ENCODE peak calls at places on chromosomes 1 and 21, in ten cellular contexts. J, L, C, O, K, R, X, A, B and S are unnamed samples.

GRCh38 chr1:182430263-182431068 is 19.5 kb upstream of the RGSL1 start:
- DNase-seq in J (no peak), L (no peak), C (peak; percentile 50), O (peak; percentile 11), K (peak; percentile 23), R (no peak), X (peak; percentile 85), A (no peak), B (no peak), S (no peak)

GRCh38 chr1:219555802-219556201 is 57.1 kb downstream of the ZC3H11B start:
- DNase-seq in J (peak; percentile 92), L (no peak), C (no peak), O (no peak), K (no peak), R (no peak), X (no peak), A (peak; percentile 59), B (no peak), S (peak; percentile 17)

GRCh38 chr1:106924360-106924759 is 132.1 kb upstream of the PRMT6 start:
- DNase-seq in J (no peak), L (no peak), C (no peak), O (no peak), K (no peak), R (no peak), X (no peak), A (no peak), B (no peak), S (no peak)

GRCh38 chr1:165842363-165843129 is 15.1 kb downstream of the UCK2 start:
- DNase-seq in J (no peak), L (no peak), C (no peak), O (no peak), K (no peak), R (no peak), X (peak; percentile 77), A (no peak), B (no peak), S (no peak)

GRCh38 chr1:238060046-238060445 is 169.3 kb upstream of the ZP4 start:
- DNase-seq in J (no peak), L (no peak), C (peak; percentile 46), O (no peak), K (no peak), R (no peak), X (no peak), A (no peak), B (no peak), S (no peak)

GRCh38 chr1:78765489-78765888 is 115.9 kb downstream of the IFI44 start:
- DNase-seq in J (no peak), L (no peak), C (no peak), O (no peak), K (no peak), R (no peak), X (no peak), A (no peak), B (no peak), S (no peak)

GRCh38 chr1:220271706-220272046 is 577 bp downstream of the RAB3GAP2 start:
- DNase-seq in J (no peak), L (no peak), C (no peak), O (no peak), K (no peak), R (no peak), X (peak; percentile 31), A (no peak), B (no peak), S (peak; percentile 49)

GRCh38 chr1:184298321-184299052 is 88.3 kb upstream of the C1orf21 start:
- DNase-seq in J (peak; percentile 38), L (no peak), C (no peak), O (no peak), K (no peak), R (no peak), X (no peak), A (no peak), B (no peak), S (no peak)

GRCh38 chr1:203420220-203420705 is 55.3 kb upstream of the PRELP start:
- DNase-seq in J (no peak), L (no peak), C (no peak), O (no peak), K (no peak), R (no peak), X (no peak), A (no peak), B (no peak), S (no peak)

GRCh38 chr1:4730078-4730477 is 75.7 kb downstream of the AJAP1 start:
- DNase-seq in J (no peak), L (no peak), C (no peak), O (no peak), K (no peak), R (no peak), X (no peak), A (no peak), B (no peak), S (no peak)

GRCh38 chr1:18644013-18644399 is 13.4 kb downstream of the PAX7 start:
- DNase-seq in J (no peak), L (no peak), C (no peak), O (no peak), K (no peak), R (no peak), X (no peak), A (no peak), B (no peak), S (no peak)

GRCh38 chr1:26159113-26160039 is 497 bp downstream of the FAM110D start:
- DNase-seq in J (no peak), L (no peak), C (no peak), O (no peak), K (no peak), R (no peak), X (no peak), A (no peak), B (no peak), S (no peak)

GRCh38 chr21:24938592-24938991 is 668.7 kb downstream of the MRPL39 start:
- DNase-seq in J (no peak), L (no peak), C (no peak), O (no peak), K (no peak), R (no peak), X (no peak), A (no peak), B (no peak), S (no peak)

GRCh38 chr1:24140741-24141181 is 2.2 kb downstream of the IL22RA1 start:
- DNase-seq in J (no peak), L (no peak), C (no peak), O (no peak), K (no peak), R (no peak), X (no peak), A (no peak), B (no peak), S (no peak)

GRCh38 chr1:43605157-43605556 is 44.8 kb upstream of the KDM4A start:
- DNase-seq in J (no peak), L (no peak), C (no peak), O (no peak), K (no peak), R (no peak), X (no peak), A (no peak), B (no peak), S (no peak)

GRCh38 chr1:80919426-80919825 is 881.3 kb upstream of the ADGRL2 start:
- DNase-seq in J (no peak), L (no peak), C (no peak), O (no peak), K (no peak), R (no peak), X (no peak), A (no peak), B (no peak), S (no peak)

GRCh38 chr21:21188513-21189188 is 190.4 kb downstream of the NCAM2 start:
- DNase-seq in J (no peak), L (no peak), C (no peak), O (no peak), K (no peak), R (no peak), X (no peak), A (no peak), B (no peak), S (no peak)

GRCh38 chr1:245520611-245521010 is 365.8 kb downstream of the KIF26B start:
- DNase-seq in J (no peak), L (no peak), C (no peak), O (no peak), K (no peak), R (no peak), X (no peak), A (no peak), B (no peak), S (no peak)